ENCODE peak calls at places on chromosomes 4 and X, in four cellular contexts. W is stimulated activated CD4-positive, alpha-beta T cell treated with anti-CD3 and anti-CD28 coated beads, TNF-alpha, amount 100 ng/mL, for 48 hours; G is fibroblast of mammary gland; J is NCI-H1417 treated with DMSO at 0.1 percent for 48 hours. Q is an unnamed sample.

GRCh38 chrX:16838202-16839066 is 31.7 kb downstream of the RBBP7 start:
- DNase-seq in G (peak), W (no peak), J (no peak), Q (no peak)

GRCh38 chr4:156362581-156362980 is 408.9 kb upstream of the CTSO start:
- DNase-seq in W (no peak), G (peak), J (no peak), Q (no peak)

GRCh38 chr4:40524642-40525041 is 105.0 kb downstream of the RBM47 start:
- DNase-seq in W (no peak), J (no peak), G (peak), Q (no peak)

GRCh38 chr4:180134116-180134866 is 2108.9 kb upstream of the TENM3 start:
- DNase-seq in G (no peak), W (no peak), J (no peak), Q (peak)

GRCh38 chrX:139112432-139112831 is 400.9 kb upstream of the FGF13 start:
- DNase-seq in W (no peak), J (no peak), G (peak), Q (no peak)

GRCh38 chr4:25283948-25284347 is 28.6 kb upstream of the ZCCHC4 start:
- DNase-seq in W (no peak), G (no peak), J (no peak), Q (no peak)

GRCh38 chr4:137226900-137227299 is 305.4 kb downstream of the PCDH18 start:
- DNase-seq in G (peak), J (no peak), W (no peak), Q (no peak)

GRCh38 chrX:116285506-116285905 is 115.0 kb downstream of the AGTR2 start:
- DNase-seq in J (no peak), W (no peak), G (no peak), Q (no peak)

GRCh38 chr4:20462426-20463175 is 210.9 kb downstream of the SLIT2 start:
- DNase-seq in J (no peak), W (no peak), G (peak), Q (no peak)

GRCh38 chrX:131802836-131803626 is 220.1 kb upstream of the STK26 start:
- DNase-seq in W (peak), G (peak), J (peak), Q (no peak)

GRCh38 chr4:158446106-158446505 is 75.6 kb upstream of the RXFP1 start:
- DNase-seq in J (no peak), W (no peak), G (peak), Q (no peak)

GRCh38 chr4:31187979-31188378 is 467.8 kb downstream of the PCDH7 start:
- DNase-seq in G (no peak), W (no peak), J (no peak), Q (no peak)

GRCh38 chr4:131382839-131383238 is 1766.3 kb upstream of the PCDH10 start:
- DNase-seq in W (no peak), G (no peak), J (no peak), Q (no peak)

GRCh38 chrX:142184756-142185602 is 20.1 kb downstream of the MAGEC2 start:
- DNase-seq in G (no peak), J (no peak), W (no peak), Q (no peak)

GRCh38 chr4:7817877-7818675 is 121.6 kb downstream of the AFAP1 start:
- DNase-seq in W (no peak), G (no peak), J (no peak), Q (no peak)

GRCh38 chrX:29726811-29727210 is 488.6 kb upstream of the MAGEB2 start:
- DNase-seq in G (no peak), J (no peak), W (no peak), Q (no peak)